ENCODE peak calls at places on chromosomes 13 and 19, in nine cellular contexts. K is Peyer's patch; E is uterus; H is effector memory CD4-positive, alpha-beta T cell; W is thoracic aorta; Q is RWPE1; P is pancreas; F is esophagus squamous epithelium; S is cardiac muscle cell. V is an unnamed sample.

GRCh38 chr13:113145496-113145895 is 13.0 kb upstream of the PROZ start:
- DNase-seq in K (no peak), E (no peak), H (no peak), W (no peak), Q (no peak), P (no peak), F (no peak), S (no peak), V (no peak)

GRCh38 chr19:19388568-19389555 is 16.6 kb upstream of the GATAD2A start:
- DNase-seq in K (no peak), E (no peak), H (no peak), W (no peak), Q (no peak), P (no peak), F (no peak), S (no peak), V (no peak)

GRCh38 chr19:51573331-51573730 is 2.2 kb downstream of the ZNF175 start:
- DNase-seq in K (no peak), E (no peak), H (no peak), W (no peak), Q (no peak), P (no peak), F (no peak), S (peak; percentile 27), V (no peak)

GRCh38 chr13:45194081-45194939 is 6.5 kb downstream of the KCTD4 start:
- DNase-seq in K (no peak), E (no peak), H (no peak), W (no peak), Q (no peak), P (no peak), F (no peak), S (peak; percentile 80), V (no peak)

GRCh38 chr13:101529419-101529818 is 76.9 kb downstream of the ITGBL1 start:
- DNase-seq in K (no peak), E (no peak), H (no peak), W (no peak), Q (no peak), P (no peak), F (no peak), S (peak; percentile 55), V (no peak)

GRCh38 chr13:58300974-58301681 is 669.6 kb downstream of the PCDH17 start:
- DNase-seq in K (no peak), E (no peak), H (no peak), W (no peak), Q (no peak), P (no peak), F (no peak), S (no peak), V (no peak)

GRCh38 chr19:18639706-18640105 is 2.9 kb downstream of the KLHL26 start:
- DNase-seq in K (no peak), E (no peak), H (no peak), W (no peak), Q (no peak), P (no peak), F (no peak), S (no peak), V (no peak)

GRCh38 chr13:112955271-112955937 is 13.6 kb upstream of the MCF2L start:
- DNase-seq in K (peak; percentile 15), E (no peak), H (no peak), W (no peak), Q (no peak), P (no peak), F (no peak), S (no peak), V (no peak)

GRCh38 chr13:43054803-43055802 is 31.7 kb downstream of the DNAJC15 start:
- DNase-seq in K (no peak), E (peak; percentile 46), H (no peak), W (no peak), Q (no peak), P (no peak), F (no peak), S (peak; percentile 88), V (no peak)

GRCh38 chr13:112783946-112784500 is 94.2 kb downstream of the ATP11A start:
- DNase-seq in K (peak; percentile 34), E (no peak), H (no peak), W (no peak), Q (no peak), P (no peak), F (no peak), S (no peak), V (peak; percentile 87)

GRCh38 chr19:52007805-52008557 is at the start of gene ZNF615:
- DNase-seq in K (peak; percentile 95), E (peak; percentile 85), H (peak; percentile 76), W (peak; percentile 65), Q (peak; percentile 70), P (peak; percentile 87), F (peak; percentile 32), S (peak; percentile 91), V (peak; percentile 94)

GRCh38 chr13:75195479-75196111 is 286.4 kb downstream of the TBC1D4 start:
- DNase-seq in K (no peak), E (no peak), H (no peak), W (no peak), Q (no peak), P (no peak), F (no peak), S (peak; percentile 67), V (no peak)

GRCh38 chr19:48510421-48511268 is 990 bp downstream of the LMTK3 start:
- DNase-seq in K (peak; percentile 85), E (peak; percentile 62), H (peak; percentile 67), W (no peak), Q (peak; percentile 42), P (peak; percentile 76), F (no peak), S (peak; percentile 58), V (peak; percentile 75)

GRCh38 chr13:36763322-36763721 is 55.7 kb upstream of the RFXAP start:
- DNase-seq in K (no peak), E (no peak), H (no peak), W (no peak), Q (no peak), P (no peak), F (no peak), S (peak; percentile 30), V (no peak)

GRCh38 chr13:25982908-25983307 is 68.9 kb downstream of the SHISA2 start:
- DNase-seq in K (no peak), E (no peak), H (no peak), W (no peak), Q (no peak), P (no peak), F (no peak), S (no peak), V (no peak)

GRCh38 chr13:94431987-94432386 is 47.5 kb downstream of the DCT start:
- DNase-seq in K (no peak), E (no peak), H (no peak), W (no peak), Q (no peak), P (no peak), F (no peak), S (no peak), V (no peak)

GRCh38 chr13:50017819-50018218 is 2.6 kb downstream of the KCNRG start:
- DNase-seq in K (no peak), E (no peak), H (no peak), W (no peak), Q (no peak), P (no peak), F (no peak), S (no peak), V (no peak)

GRCh38 chr19:16066611-16067104 is 9.6 kb upstream of the TPM4 start:
- DNase-seq in K (peak; percentile 83), E (peak; percentile 65), H (no peak), W (no peak), Q (peak; percentile 72), P (no peak), F (no peak), S (peak; percentile 82), V (no peak)

GRCh38 chr19:3234800-3235199 is 10.3 kb downstream of the CELF5 start:
- DNase-seq in K (no peak), E (no peak), H (no peak), W (no peak), Q (no peak), P (no peak), F (no peak), S (no peak), V (no peak)

GRCh38 chr13:80296638-80297037 is 44.3 kb downstream of the SPRY2 start:
- DNase-seq in K (no peak), E (no peak), H (no peak), W (no peak), Q (no peak), P (no peak), F (no peak), S (no peak), V (no peak)

GRCh38 chr13:21069561-21070004 is 8.2 kb upstream of the LATS2 start:
- DNase-seq in K (no peak), E (peak; percentile 43), H (no peak), W (no peak), Q (peak; percentile 73), P (no peak), F (no peak), S (peak; percentile 96), V (no peak)
- H3K27ac ChIP-seq in K (peak overlapping the region; percentile 52), E (peak overlapping the region; percentile 8), H (no peak overlapping the region), W (no peak overlapping the region), Q (no peak overlapping the region), P (no peak overlapping the region), F (peak overlapping the region; percentile 41), S (no peak overlapping the region), V (no peak overlapping the region)

GRCh38 chr19:5934002-5934401 is 19.9 kb downstream of the CAPS start:
- DNase-seq in K (no peak), E (no peak), H (no peak), W (no peak), Q (no peak), P (no peak), F (no peak), S (no peak), V (no peak)
- H3K27ac ChIP-seq in K (peak overlapping the region; percentile 62), E (peak overlapping the region; percentile 75), H (no peak overlapping the region), W (no peak overlapping the region), Q (peak overlapping the region; percentile 3), P (no peak overlapping the region), F (no peak overlapping the region), S (peak overlapping the region; percentile 74), V (peak overlapping the region; percentile 45)

DNA sequence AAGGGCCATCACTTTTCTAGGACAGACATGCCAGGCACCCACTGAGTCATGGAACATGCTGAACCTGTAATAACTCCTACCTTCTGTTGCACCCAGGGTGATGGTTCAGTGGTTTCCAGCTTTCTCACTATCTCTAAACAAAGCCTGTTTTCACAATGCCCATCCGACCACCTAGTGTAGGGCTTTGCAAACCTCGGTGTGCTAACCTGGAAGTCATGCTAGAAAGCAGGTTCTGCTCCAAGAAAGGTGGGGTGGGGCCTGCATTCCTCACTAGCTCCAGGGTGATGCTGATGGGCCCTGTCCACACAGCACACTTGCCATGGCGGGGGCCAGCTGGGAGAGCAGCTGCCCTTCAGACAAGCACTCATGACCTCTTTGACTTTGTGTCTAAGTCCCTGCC is 43.4 kb downstream of the COL4A2 start:
- DNase-seq in K (no peak), E (no peak), H (no peak), W (no peak), Q (no peak), P (no peak), F (no peak), S (no peak), V (no peak)
- H3K27ac ChIP-seq in K (peak overlapping the region; percentile 35), E (peak overlapping the region; percentile 77), H (no peak overlapping the region), W (peak overlapping the region; percentile 96), Q (peak overlapping the region; percentile 24), P (no peak overlapping the region), F (peak overlapping the region; percentile 68), S (peak overlapping the region; percentile 79), V (no peak overlapping the region)

DNA sequence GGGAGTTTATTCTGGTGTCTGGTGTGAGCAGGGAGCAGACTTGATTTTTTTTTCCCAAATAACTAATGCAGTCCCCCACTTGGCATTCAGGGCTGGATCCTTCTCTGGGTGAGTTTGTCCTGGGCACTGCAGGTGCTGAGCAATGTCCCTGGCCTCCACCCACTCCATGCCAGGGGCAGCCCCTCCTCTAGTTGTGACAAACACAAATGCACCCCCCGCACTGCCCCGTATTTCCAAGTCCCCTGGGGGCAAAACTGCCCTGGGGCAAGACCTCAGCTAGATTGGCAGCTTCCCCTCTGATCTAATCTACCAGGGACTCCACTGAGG is 6.4 kb downstream of the MOB3A start:
- DNase-seq in K (no peak), E (no peak), H (no peak), W (no peak), Q (no peak), P (no peak), F (no peak), S (no peak), V (no peak)
- H3K27ac ChIP-seq in K (peak overlapping the region; percentile 63), E (peak overlapping the region; percentile 35), H (peak overlapping the region; percentile 57), W (peak overlapping the region; percentile 61), Q (peak overlapping the region; percentile 98), P (no peak overlapping the region), F (peak overlapping the region; percentile 87), S (no peak overlapping the region), V (peak overlapping the region; percentile 60)